ENCODE peak calls at places on chromosome 12, in nine cellular contexts. I is T-helper 2 cell; Z is GDM1; D is CD4-positive, CD25-positive, alpha-beta regulatory T cell; U is A172; H is WTC11; L is psoas muscle; T is NCI-H510A; V is stimulated activated naive CD4-positive, alpha-beta T cell. K is an unnamed sample.

GRCh38 chr12:18165422-18165871 is 75.5 kb upstream of the RERGL start:
- DNase-seq in U (peak; percentile 38), H (no peak), L (no peak), V (no peak), Z (no peak), T (peak; percentile 6), D (no peak), I (no peak), K (no peak)

GRCh38 chr12:18403182-18403581 is 141.9 kb downstream of the PIK3C2G start:
- DNase-seq in U (no peak), Z (no peak), I (no peak), T (no peak), H (no peak), D (no peak), L (no peak), V (no peak), K (no peak)

GRCh38 chr12:4031703-4032291 is 158.6 kb upstream of the PARP11 start:
- DNase-seq in D (no peak), L (peak; percentile 36), I (no peak), T (no peak), U (no peak), H (no peak), Z (no peak), V (no peak), K (no peak)

GRCh38 chr12:89461649-89462612 is 62.7 kb downstream of the GALNT4 start:
- DNase-seq in H (no peak), Z (peak; percentile 41), D (no peak), U (peak; percentile 62), L (no peak), I (no peak), V (peak; percentile 66), T (no peak), K (no peak)

GRCh38 chr12:43480591-43480990 is 71.4 kb downstream of the ADAMTS20 start:
- DNase-seq in T (no peak), U (no peak), V (no peak), D (no peak), L (no peak), H (no peak), I (no peak), Z (no peak), K (no peak)

GRCh38 chr12:109434556-109434955 is 42.5 kb downstream of the KCTD10 start:
- DNase-seq in V (no peak), D (no peak), L (no peak), Z (no peak), I (no peak), U (no peak), H (no peak), T (no peak), K (no peak)

GRCh38 chr12:53123578-53124351 is 20.5 kb downstream of the SOAT2 start:
- DNase-seq in V (no peak), T (no peak), Z (no peak), D (no peak), L (no peak), U (no peak), I (no peak), H (no peak), K (no peak)

GRCh38 chr12:121905746-121906145 is 12.6 kb upstream of the CFAP251 start:
- DNase-seq in I (no peak), V (no peak), D (no peak), T (no peak), U (peak; percentile 52), L (no peak), Z (no peak), H (no peak), K (no peak)

GRCh38 chr12:89960011-89960507 is 251.4 kb upstream of the ATP2B1 start:
- DNase-seq in L (no peak), V (no peak), T (no peak), U (peak; percentile 76), Z (no peak), I (no peak), H (no peak), D (no peak), K (no peak)

GRCh38 chr12:116346751-116347150 is 69.3 kb upstream of the MED13L start:
- DNase-seq in Z (no peak), U (peak; percentile 65), I (no peak), H (no peak), V (no peak), D (no peak), T (no peak), L (no peak), K (no peak)

K was measured in T follicular helper cell.